ENCODE peak calls at places on chromosomes 16 and 17, in six cellular contexts. A is breast epithelium, I is HCT116, D is IMR-90, F is aorta, W is Peyer's patch. U is an unnamed sample.

GRCh38 chr16:56275076-56275475 is 83.8 kb downstream of the GNAO1 start:
- DNase-seq in W (no peak), F (no peak), D (peak; percentile 11), A (no peak), I (no peak), U (no peak)

GRCh38 chr17:39270923-39271322 is 45.2 kb upstream of the STAC2 start:
- DNase-seq in D (peak; percentile 81), F (no peak), I (peak; percentile 8), A (no peak), W (no peak), U (no peak)

GRCh38 chr16:15650698-15651161 is 685 bp downstream of the NDE1 start:
- DNase-seq in W (no peak), F (no peak), D (peak; percentile 13), A (no peak), I (no peak), U (peak; percentile 37)

GRCh38 chr16:16042076-16042475 is 92.7 kb downstream of the ABCC1 start:
- DNase-seq in F (no peak), I (no peak), W (no peak), D (peak; percentile 88), A (no peak), U (no peak)

GRCh38 chr16:11073407-11073806 is 129.0 kb downstream of the CLEC16A start:
- DNase-seq in I (no peak), D (no peak), A (no peak), W (no peak), F (no peak), U (no peak)

GRCh38 chr16:12511308-12511707 is 292.4 kb downstream of the CPPED1 start:
- DNase-seq in A (no peak), I (no peak), D (no peak), F (no peak), W (no peak), U (no peak)

GRCh38 chr17:79988163-79988971 is 47.3 kb downstream of the TBC1D16 start:
- DNase-seq in I (peak; percentile 83), A (no peak), F (peak; percentile 65), W (no peak), D (peak; percentile 89), U (no peak)

GRCh38 chr17:40548982-40549680 is 16.1 kb downstream of the CCR7 start:
- DNase-seq in W (peak; percentile 15), I (no peak), D (peak; percentile 98), A (peak; percentile 73), F (no peak), U (no peak)

GRCh38 chr16:85028638-85029412 is 1.2 kb downstream of the KIAA0513 start:
- DNase-seq in I (no peak), A (no peak), F (peak; percentile 66), W (peak; percentile 67), D (peak; percentile 47), U (peak; percentile 68)

GRCh38 chr17:16286947-16287562 is 66.2 kb downstream of the CENPV start:
- DNase-seq in W (peak; percentile 79), I (no peak), A (no peak), F (no peak), D (no peak), U (no peak)

GRCh38 chr17:19470529-19471261 is 59.7 kb downstream of the RNF112 start:
- DNase-seq in F (peak; percentile 75), A (peak; percentile 49), D (peak; percentile 56), W (peak; percentile 20), I (no peak), U (no peak)

GRCh38 chr17:65857713-65858112 is 296.3 kb upstream of the AXIN2 start:
- DNase-seq in A (no peak), F (no peak), D (no peak), W (no peak), I (no peak), U (no peak)

GRCh38 chr16:87896924-87897562 is 27.7 kb upstream of the SLC7A5 start:
- DNase-seq in F (no peak), A (no peak), W (no peak), I (no peak), D (no peak), U (no peak)

GRCh38 chr17:18143044-18143936 is 34.7 kb downstream of the MYO15A start:
- DNase-seq in F (no peak), D (peak; percentile 16), W (no peak), A (no peak), I (no peak), U (no peak)

GRCh38 chr16:64152010-64152767 is 969.7 kb downstream of the CDH11 start:
- DNase-seq in I (no peak), A (no peak), D (no peak), W (no peak), F (no peak), U (no peak)

GRCh38 chr16:66926171-66926570 is 836 bp upstream of the RRAD start:
- DNase-seq in I (no peak), F (peak; percentile 82), D (no peak), A (no peak), W (no peak), U (no peak)

GRCh38 chr17:79388556-79389295 is 222.1 kb downstream of the RBFOX3 start:
- DNase-seq in A (peak; percentile 63), W (peak; percentile 28), F (no peak), D (peak; percentile 27), I (peak; percentile 18), U (no peak)

GRCh38 chr17:58679263-58680037 is 12.4 kb downstream of the TEX14 start:
- DNase-seq in I (peak; percentile 100), D (peak; percentile 52), F (no peak), W (no peak), A (no peak), U (no peak)

GRCh38 chr17:27597188-27597580 is 33.8 kb upstream of the LGALS9 start:
- DNase-seq in D (no peak), I (no peak), F (peak; percentile 25), W (no peak), A (no peak), U (no peak)

GRCh38 chr17:27600471-27600870 is 30.5 kb upstream of the LGALS9 start:
- DNase-seq in A (no peak), I (no peak), D (no peak), W (no peak), F (no peak), U (no peak)

GRCh38 chr17:27597783-27598320 is 33.1 kb upstream of the LGALS9 start:
- DNase-seq in I (no peak), W (no peak), A (no peak), F (peak; percentile 29), D (no peak), U (no peak)

GRCh38 chr17:27596571-27597187 is 34.3 kb upstream of the LGALS9 start:
- DNase-seq in F (peak; percentile 42), W (no peak), D (no peak), I (no peak), A (no peak), U (no peak)

GRCh38 chr17:27598337-27599050 is 32.5 kb upstream of the LGALS9 start:
- DNase-seq in A (no peak), F (peak; percentile 29), I (no peak), W (no peak), D (no peak), U (no peak)
- H3K27ac ChIP-seq in A (no peak overlapping the region), F (no peak overlapping the region), I (no peak overlapping the region), W (no peak overlapping the region), D (peak overlapping the region; percentile 9), U (no peak overlapping the region)

GRCh38 chr17:7308625-7309433 is 1.4 kb downstream of the EIF5A start:
- DNase-seq in I (peak; percentile 72), F (peak; percentile 82), D (peak; percentile 77), A (peak; percentile 74), W (peak; percentile 89), U (peak; percentile 90)

GRCh38 chr17:7304179-7304578 is 3.2 kb upstream of the EIF5A start:
- DNase-seq in D (no peak), I (no peak), F (no peak), A (no peak), W (no peak), U (no peak)

GRCh38 chr17:7309628-7310027 is 2.2 kb downstream of the EIF5A start:
- DNase-seq in D (no peak), F (no peak), A (no peak), I (no peak), W (no peak), U (no peak)

GRCh38 chr17:7307686-7308624 is 527 bp downstream of the EIF5A start:
- DNase-seq in F (peak; percentile 70), D (peak; percentile 34), W (no peak), I (no peak), A (no peak), U (peak; percentile 42)

DNA sequence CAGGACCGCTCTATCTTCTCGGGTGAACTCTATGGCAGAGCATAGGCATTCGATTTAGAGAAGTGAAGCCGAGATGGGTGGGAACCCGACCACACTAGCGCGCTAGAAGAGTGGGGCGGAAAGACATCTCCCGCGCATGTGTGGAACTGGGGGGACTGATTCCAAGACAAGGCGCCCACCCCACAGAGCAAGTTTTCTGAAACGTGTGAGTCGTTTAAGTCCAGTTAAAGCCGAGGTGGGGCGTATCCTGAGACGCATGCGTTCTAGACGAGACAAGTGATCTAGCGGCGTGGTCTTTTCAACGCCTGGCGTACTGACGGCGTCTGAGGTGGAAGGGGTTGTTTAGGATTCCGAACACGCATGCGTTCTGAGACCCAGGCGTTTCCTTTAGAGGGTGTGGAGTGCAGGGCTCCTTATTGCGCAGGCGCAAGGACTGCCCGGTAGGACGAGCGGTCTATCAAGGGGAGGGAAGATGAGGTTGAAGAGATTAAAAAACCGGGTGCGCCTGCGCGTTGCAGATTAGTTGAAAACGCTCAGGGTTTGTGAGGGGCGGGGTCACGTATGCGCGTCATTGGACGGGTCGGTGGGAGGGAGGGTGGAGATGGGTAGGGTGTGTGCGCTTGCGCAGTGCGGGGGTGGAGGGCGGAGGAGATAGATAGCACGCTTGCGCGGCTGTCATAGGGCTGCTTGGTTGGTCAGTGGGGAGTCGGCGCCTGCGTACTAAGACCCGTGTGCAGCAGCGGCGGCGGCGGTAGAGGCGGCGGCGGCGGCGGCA is at the start of gene EIF5A:
- DNase-seq in F (peak; percentile 100), W (peak; percentile 99), D (peak; percentile 100), A (peak; percentile 100), I (peak; percentile 100), U (peak; percentile 100)
- H3K36me3 ChIP-seq in F (no peaks in the 10 kb centered on the region), W (peaks cover 24% of the 10 kb centered on the region), D (peaks cover 16% of the 10 kb centered on the region), A (no peaks in the 10 kb centered on the region), I (peaks cover 20% of the 10 kb centered on the region), U (peaks cover 28% of the 10 kb centered on the region)

GRCh38 chr16:60027351-60027750 is 1293.2 kb upstream of the GOT2 start:
- DNase-seq in A (no peak), I (no peak), D (no peak), F (no peak), W (no peak), U (no peak)
- H3K9me3 ChIP-seq in A (no peaks in the 10 kb centered on the region), I (peaks cover 11% of the 10 kb centered on the region), D (no peaks in the 10 kb centered on the region), F (no peaks in the 10 kb centered on the region), W (no peaks in the 10 kb centered on the region), U (no peaks in the 10 kb centered on the region)

DNA sequence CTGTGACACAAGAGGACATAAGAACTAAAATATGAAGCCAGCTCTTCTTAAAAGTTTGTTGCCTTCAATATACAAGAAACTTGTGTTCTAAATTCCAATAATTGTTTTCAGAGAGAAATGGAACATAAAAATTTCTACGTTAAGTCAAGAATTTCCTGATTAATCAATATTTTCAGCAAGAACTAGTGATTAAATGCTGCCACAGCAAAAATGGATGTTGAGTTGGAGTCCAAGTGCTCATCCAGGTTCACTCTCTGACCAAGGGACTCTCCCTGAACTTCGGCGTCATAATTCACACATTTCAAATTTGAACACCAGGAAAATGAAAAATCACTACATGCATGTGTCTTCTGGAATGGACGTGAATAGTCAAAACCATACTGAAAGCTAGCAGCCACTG is 1263.6 kb upstream of the GOT2 start:
- DNase-seq in I (no peak), A (no peak), F (no peak), D (no peak), W (no peak), U (no peak)
- H3K27ac ChIP-seq in I (no peak overlapping the region), A (no peak overlapping the region), F (no peak overlapping the region), D (no peak overlapping the region), W (no peak overlapping the region), U (no peak overlapping the region)